ENCODE peak calls at places on chromosomes 13 and 19, in seven cellular contexts. I is IMR-90, A is AG04449, V is mesothelial cell of epicardium, D is fibroblast of lung, B is type B pancreatic cell, E is progenitor cell of endocrine pancreas. S is an unnamed sample.

GRCh38 chr13:79393564-79394249 is 12.3 kb downstream of the RBM26 start:
- DNase-seq in A (no peak), V (no peak), I (no peak), B (no peak), E (no peak), D (no peak), S (no peak)

GRCh38 chr13:44307255-44307654 is 66.4 kb upstream of the SERP2 start:
- DNase-seq in B (no peak), E (no peak), I (peak), V (no peak), A (no peak), D (peak), S (no peak)

GRCh38 chr19:40322951-40323615 is 25.1 kb downstream of the C19orf47 start:
- DNase-seq in V (no peak), B (no peak), A (no peak), D (no peak), E (no peak), I (no peak), S (no peak)

GRCh38 chr13:39044536-39044935 is 6.3 kb downstream of the NHLRC3 start:
- DNase-seq in A (no peak), B (no peak), E (no peak), V (no peak), I (no peak), D (no peak), S (no peak)

GRCh38 chr13:48749699-48750473 is 96.2 kb downstream of the CYSLTR2 start:
- DNase-seq in E (peak), I (peak), A (peak), V (peak), B (no peak), D (peak), S (no peak)

GRCh38 chr13:66347718-66348117 is 882.4 kb downstream of the PCDH9 start:
- DNase-seq in D (peak), V (no peak), A (no peak), I (peak), E (no peak), B (no peak), S (no peak)

GRCh38 chr19:44856438-44857083 is 10.5 kb downstream of the NECTIN2 start:
- DNase-seq in V (no peak), B (no peak), D (peak), A (no peak), E (no peak), I (no peak), S (no peak)

GRCh38 chr13:25415196-25415595 is 43.4 kb downstream of the ATP8A2 start:
- DNase-seq in V (no peak), A (no peak), B (no peak), E (no peak), I (no peak), D (no peak), S (no peak)

GRCh38 chr13:20231839-20232555 is at the start of gene GJB6:
- DNase-seq in V (peak), I (no peak), D (no peak), B (no peak), A (no peak), E (peak), S (no peak)

GRCh38 chr13:30607908-30608307 is 9.8 kb upstream of the USPL1 start:
- DNase-seq in A (no peak), D (peak), E (no peak), V (no peak), B (no peak), I (no peak), S (no peak)

GRCh38 chr13:95745752-95746151 is 68.8 kb downstream of the DNAJC3 start:
- DNase-seq in I (no peak), B (no peak), D (no peak), A (no peak), E (no peak), V (no peak), S (no peak)
- TF ChIP-seq CTCF in I (no peak), B (peak), D (peak), A (no peak), E (peak), V (no peak), S (no peak)

GRCh38 chr19:3849092-3849491 is 19.7 kb downstream of the ZFR2 start:
- DNase-seq in A (no peak), V (no peak), B (no peak), D (no peak), I (no peak), E (no peak), S (no peak)
- TF ChIP-seq CTCF in A (peak), V (no peak), B (peak), D (peak), I (peak), E (peak), S (peak)

GRCh38 chr13:112928958-112929777 is 39.8 kb upstream of the MCF2L start:
- DNase-seq in I (peak), B (no peak), A (no peak), D (peak), V (no peak), E (no peak), S (no peak)

GRCh38 chr13:112929778-112930055 is 39.3 kb upstream of the MCF2L start:
- DNase-seq in E (no peak), D (no peak), I (no peak), A (no peak), B (no peak), V (no peak), S (no peak)

GRCh38 chr13:112932971-112933370 is 36.0 kb upstream of the MCF2L start:
- DNase-seq in V (no peak), A (no peak), E (no peak), I (no peak), B (no peak), D (no peak), S (no peak)

GRCh38 chr13:112930192-112930591 is 38.8 kb upstream of the MCF2L start:
- DNase-seq in V (no peak), D (no peak), A (no peak), E (no peak), B (no peak), I (no peak), S (no peak)

DNA sequence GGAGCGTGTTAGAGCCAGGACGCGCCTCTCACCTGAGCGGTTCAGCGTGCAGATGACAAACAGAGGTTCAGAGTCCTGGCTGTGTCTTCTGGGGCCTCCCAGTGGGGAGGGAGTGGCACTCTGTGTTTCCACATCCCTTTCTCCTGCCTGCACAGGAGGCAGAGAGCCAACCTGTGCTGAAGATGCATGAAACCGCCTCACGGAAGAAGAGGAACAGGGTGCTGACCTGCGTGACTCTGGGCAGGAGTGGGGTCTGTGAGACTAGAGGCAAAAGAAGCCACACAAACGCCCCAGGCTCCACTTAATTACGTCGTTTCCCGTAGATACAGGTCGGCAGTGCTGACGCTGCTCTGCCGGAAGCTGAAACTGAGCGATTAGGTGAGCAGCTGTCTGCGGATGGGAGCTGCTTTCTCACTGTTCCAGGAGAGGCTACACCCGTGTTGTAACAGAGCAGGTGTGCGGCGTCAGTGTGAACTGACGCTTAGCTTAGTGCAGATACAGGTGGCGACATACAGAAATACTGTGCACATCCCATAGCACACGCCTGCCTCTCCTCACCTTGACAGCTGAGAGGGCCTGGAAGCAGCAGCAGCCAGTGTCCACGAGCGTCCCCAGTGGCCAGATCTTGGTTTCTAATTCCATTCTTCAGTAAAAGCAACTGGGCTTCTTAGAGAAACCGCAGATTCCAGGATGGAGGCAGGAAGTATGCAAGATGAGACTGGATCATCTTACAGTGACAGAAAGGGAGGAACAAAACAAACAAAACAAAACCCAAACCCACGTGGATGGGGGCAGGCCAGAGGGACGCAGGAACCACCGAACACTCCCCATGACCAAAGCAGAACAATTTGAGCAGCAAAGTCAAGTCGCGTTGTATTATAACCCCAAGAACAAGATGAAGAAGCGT is 37.7 kb upstream of the MCF2L start:
- DNase-seq in A (peak), V (peak), B (no peak), D (peak), E (no peak), I (peak), S (no peak)
- TF ChIP-seq CTCF in A (peak), V (peak), B (peak), D (peak), E (peak), I (peak), S (peak)

GRCh38 chr19:17448190-17448967 is at the start of gene TMEM221:
- DNase-seq in I (no peak), D (peak), V (peak), B (no peak), A (no peak), E (peak), S (no peak)
- TF ChIP-seq CTCF in I (peak), D (peak), V (peak), B (peak), A (peak), E (peak), S (peak)

GRCh38 chr13:60448907-60449510 is 52.0 kb downstream of the TDRD3 start:
- DNase-seq in B (no peak), A (peak), E (no peak), V (no peak), I (peak), D (peak), S (no peak)
- TF ChIP-seq CTCF in B (peak), A (peak), E (peak), V (peak), I (peak), D (peak), S (peak)

DNA sequence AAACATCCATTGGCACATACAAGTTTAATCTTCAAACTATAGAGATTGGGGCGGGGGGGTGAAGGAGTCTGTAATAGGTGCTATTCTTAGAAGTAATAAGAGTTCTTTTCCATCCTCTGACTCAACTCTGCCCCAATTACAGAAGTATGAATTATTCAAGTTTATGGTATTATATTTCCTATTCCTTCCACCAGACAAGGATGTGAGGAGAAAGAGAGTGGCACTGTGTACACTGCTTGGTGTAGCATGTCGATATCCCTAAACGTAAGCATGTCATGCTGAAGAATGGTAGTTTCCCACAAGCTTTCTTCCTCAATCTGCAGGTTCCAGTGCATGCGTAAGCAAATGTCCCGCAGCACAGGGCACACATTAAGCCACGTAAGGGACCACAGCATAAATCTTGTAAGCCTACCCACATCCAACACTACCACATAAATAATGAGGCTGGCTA is 14.1 kb downstream of the BRD4 start:
- DNase-seq in A (no peak), E (no peak), V (no peak), B (no peak), I (peak), D (peak), S (no peak)
- TF ChIP-seq CTCF in A (no peak), E (no peak), V (no peak), B (no peak), I (no peak), D (no peak), S (no peak)

DNA sequence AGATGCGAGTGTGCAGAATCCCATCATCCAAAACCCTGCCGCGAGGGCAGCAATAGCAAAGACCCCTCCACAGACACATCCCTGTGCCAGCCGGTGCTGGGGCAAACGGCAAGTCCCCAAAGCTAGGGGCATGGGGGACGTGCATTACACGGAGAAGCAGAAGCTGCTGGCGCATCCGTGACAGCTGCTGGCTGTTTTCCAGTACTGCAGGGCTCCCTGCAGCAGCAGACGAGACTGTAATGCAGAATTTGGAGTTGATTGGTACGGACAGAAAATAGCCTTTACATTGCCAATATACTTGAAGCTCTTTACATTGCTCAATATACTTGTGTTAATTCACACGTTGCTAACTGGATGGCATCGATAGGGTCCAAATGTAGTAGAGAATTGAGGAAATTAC is 77.2 kb upstream of the TMTC4 start:
- DNase-seq in D (no peak), A (no peak), E (no peak), B (no peak), I (no peak), V (no peak), S (no peak)
- TF ChIP-seq CTCF in D (no peak), A (no peak), E (no peak), B (peak), I (no peak), V (no peak), S (no peak)

DNA sequence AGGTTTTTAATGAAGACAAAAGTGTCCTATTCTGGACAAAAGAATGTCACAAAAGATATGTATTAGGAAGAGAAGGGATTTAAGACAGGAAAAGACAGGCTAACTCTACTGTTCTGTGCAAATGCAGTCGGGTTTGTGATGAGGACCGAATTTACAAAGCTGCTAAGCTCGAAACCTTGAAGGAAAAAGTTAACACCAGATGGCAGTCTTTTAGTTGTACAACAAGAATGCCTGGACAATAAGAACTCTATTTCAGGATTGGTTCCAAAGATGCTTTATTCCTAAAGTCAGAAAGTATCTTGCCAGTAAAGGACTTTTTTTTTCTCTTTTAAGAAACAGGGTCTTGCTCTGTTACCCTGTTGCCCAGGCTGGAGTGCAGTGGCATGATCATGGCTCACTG is 51.1 kb downstream of the HS6ST3 start:
- DNase-seq in A (peak), E (no peak), I (peak), B (no peak), V (no peak), D (peak), S (no peak)
- TF ChIP-seq CTCF in A (no peak), E (peak), I (peak), B (peak), V (no peak), D (no peak), S (peak)

GRCh38 chr19:58408152-58409009 is at the start of gene ZNF584:
- DNase-seq in B (peak), E (peak), I (peak), V (peak), A (peak), D (peak), S (peak)
- TF ChIP-seq CTCF in B (no peak), E (no peak), I (peak), V (no peak), A (peak), D (no peak), S (no peak)

S was measured in D721Med.